ENCODE peak calls at places on chromosomes 13 and 19, in five cellular contexts. D is stomach, C is endothelial cell of umbilical vein, O is upper lobe of left lung, I is K562. F is an unnamed sample.

GRCh38 chr19:40331052-40331451 is 17.1 kb downstream of the C19orf47 start:
- DNase-seq in D (no peak), C (no peak), O (peak; percentile 86), I (no peak), F (no peak)

GRCh38 chr19:44539236-44539819 is 9.9 kb upstream of the CEACAM20 start:
- DNase-seq in D (no peak), C (no peak), O (no peak), I (no peak), F (no peak)

GRCh38 chr19:18649371-18650047 is 12.7 kb downstream of the KLHL26 start:
- DNase-seq in D (no peak), C (peak; percentile 68), O (peak; percentile 60), I (no peak), F (peak; percentile 51)

GRCh38 chr13:32528358-32528757 is 10.2 kb downstream of the N4BP2L2 start:
- DNase-seq in D (no peak), C (peak; percentile 9), O (no peak), I (no peak), F (no peak)

GRCh38 chr13:33740134-33740538 is 77.8 kb upstream of the RFC3 start:
- DNase-seq in D (no peak), C (peak; percentile 37), O (no peak), I (no peak), F (no peak)

GRCh38 chr19:49807888-49808675 is 5.0 kb downstream of the FUZ start:
- DNase-seq in D (no peak), C (no peak), O (no peak), I (no peak), F (no peak)

GRCh38 chr13:76289558-76289957 is 596.6 kb downstream of the KCTD12 start:
- DNase-seq in D (no peak), C (no peak), O (no peak), I (no peak), F (no peak)

GRCh38 chr19:30076101-30076551 is 134.1 kb downstream of the URI1 start:
- DNase-seq in D (no peak), C (no peak), O (peak; percentile 17), I (no peak), F (no peak)

GRCh38 chr13:63117710-63118109 is 1702.1 kb upstream of the PCDH20 start:
- DNase-seq in D (no peak), C (no peak), O (no peak), I (no peak), F (no peak)

DNA sequence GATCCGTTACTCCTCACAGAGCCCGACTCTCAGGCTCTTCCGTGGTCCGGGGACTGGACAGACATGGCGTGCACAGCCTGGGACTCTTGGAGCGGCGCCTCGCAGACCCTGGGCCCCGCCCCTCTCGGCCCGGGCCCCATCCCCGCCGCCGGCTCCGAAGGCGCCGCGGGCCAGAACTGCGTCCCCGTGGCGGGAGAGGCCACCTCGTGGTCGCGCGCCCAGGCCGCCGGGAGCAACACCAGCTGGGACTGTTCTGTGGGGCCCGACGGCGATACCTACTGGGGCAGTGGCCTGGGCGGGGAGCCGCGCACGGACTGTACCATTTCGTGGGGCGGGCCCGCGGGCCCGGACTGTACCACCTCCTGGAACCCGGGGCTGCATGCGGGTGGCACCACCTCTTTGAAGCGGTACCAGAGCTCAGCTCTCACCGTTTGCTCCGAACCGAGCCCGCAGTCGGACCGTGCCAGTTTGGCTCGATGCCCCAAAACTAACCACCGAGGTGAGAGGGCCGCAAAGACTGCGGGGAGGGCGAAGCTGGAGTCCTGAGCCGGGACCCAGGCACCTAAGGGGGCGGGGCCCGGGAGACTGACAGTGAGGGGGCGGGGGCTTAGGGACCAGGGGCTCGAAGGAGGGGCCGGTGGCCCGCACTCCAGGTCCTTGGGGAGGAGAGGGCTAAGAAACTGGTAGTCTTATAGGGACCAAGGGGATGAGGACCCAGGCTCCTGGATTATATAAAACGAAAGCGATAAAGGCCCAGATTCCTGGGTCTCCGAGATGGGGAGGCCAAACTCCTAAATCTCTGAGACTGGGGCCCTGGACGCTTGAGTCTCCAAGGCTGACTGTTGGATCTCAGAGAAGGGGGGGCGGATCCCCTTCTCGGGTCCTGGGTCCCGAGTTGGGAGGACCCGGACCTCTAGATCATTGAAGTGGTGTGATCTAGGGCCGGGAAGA is 2.0 kb downstream of the ETV2 start:
- DNase-seq in D (peak; percentile 90), C (peak; percentile 82), O (peak; percentile 91), I (peak; percentile 91), F (peak; percentile 91)
- TF ChIP-seq POLR2A in D (peak; percentile 47), C (peak; percentile 63), O (peak; percentile 86), I (peak; percentile 86), F (peak; percentile 71)

GRCh38 chr19:57389194-57389729 is 392 bp upstream of the ZNF548 start:
- DNase-seq in D (no peak), C (no peak), O (no peak), I (no peak), F (no peak)

GRCh38 chr19:57395710-57396109 is 6.1 kb downstream of the ZNF548 start:
- DNase-seq in D (no peak), C (no peak), O (no peak), I (no peak), F (no peak)

DNA sequence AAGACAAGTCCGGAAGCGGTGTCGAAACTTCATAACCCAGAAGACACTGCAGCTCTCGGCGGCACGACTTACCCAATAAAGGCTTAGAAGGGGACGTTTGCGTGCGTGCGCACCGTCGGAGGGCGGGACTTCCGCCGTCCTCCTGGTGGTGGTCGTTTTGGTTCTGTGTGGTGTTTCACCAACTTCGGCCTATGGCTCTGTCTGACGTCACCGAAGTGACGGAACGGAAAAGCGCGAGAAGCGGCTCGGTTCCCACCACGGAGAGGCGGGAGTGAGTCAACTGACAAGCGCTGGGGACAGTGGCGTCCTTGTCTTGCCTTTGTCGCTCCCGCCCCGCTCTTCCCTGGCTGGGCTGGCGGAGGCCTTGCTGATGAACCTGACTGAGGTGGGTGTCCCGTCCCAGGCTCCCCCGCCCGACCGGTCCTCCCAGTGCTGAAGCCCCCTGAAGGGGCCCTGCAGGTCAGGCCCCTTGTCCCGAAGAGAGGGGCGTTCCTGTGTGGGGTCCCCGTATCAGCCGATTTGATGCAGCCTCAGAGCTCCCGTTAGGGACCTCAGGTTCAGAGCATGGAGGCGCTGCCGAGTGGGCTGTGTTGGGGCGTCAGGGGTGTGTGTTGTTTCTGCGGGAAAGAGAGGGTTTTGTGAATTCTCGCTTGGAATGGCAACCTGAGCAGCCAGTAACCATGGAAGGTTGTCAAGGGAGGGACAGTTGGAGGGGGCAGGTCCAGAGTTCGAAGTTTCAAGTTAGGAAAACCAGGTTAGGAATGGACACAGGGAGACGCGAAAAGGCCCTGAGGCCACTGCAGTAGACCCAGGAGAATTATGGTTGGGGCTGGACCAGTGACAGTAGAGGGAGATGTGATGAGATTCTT is at the start of gene ZNF548:
- DNase-seq in D (peak; percentile 95), C (peak; percentile 99), O (peak; percentile 98), I (peak; percentile 96), F (peak; percentile 95)
- TF ChIP-seq POLR2AphosphoS5 in D (peak; percentile 97), C (peak; percentile 29), O (peak; percentile 88), I (no peak), F (peak; percentile 84)

GRCh38 chr19:530133-531008 is 1.2 kb upstream of the CDC34 start:
- DNase-seq in D (no peak), C (no peak), O (no peak), I (no peak), F (peak; percentile 9)

GRCh38 chr19:531753-532571 is at the start of gene CDC34:
- DNase-seq in D (no peak), C (peak; percentile 21), O (no peak), I (no peak), F (peak; percentile 26)

GRCh38 chr19:532578-533484 is 1.3 kb downstream of the CDC34 start:
- DNase-seq in D (peak; percentile 85), C (peak; percentile 85), O (peak; percentile 65), I (peak; percentile 90), F (peak; percentile 68)

GRCh38 chr19:533485-534058 is 2.0 kb downstream of the CDC34 start:
- DNase-seq in D (no peak), C (no peak), O (no peak), I (no peak), F (no peak)

GRCh38 chr19:531009-531752 is 379 bp upstream of the CDC34 start:
- DNase-seq in D (peak; percentile 88), C (peak; percentile 73), O (peak; percentile 74), I (peak; percentile 92), F (peak; percentile 90)
- TF ChIP-seq CTCF in D (no peak), C (no peak), O (peak; percentile 55), I (peak; percentile 33), F (no peak)

DNA sequence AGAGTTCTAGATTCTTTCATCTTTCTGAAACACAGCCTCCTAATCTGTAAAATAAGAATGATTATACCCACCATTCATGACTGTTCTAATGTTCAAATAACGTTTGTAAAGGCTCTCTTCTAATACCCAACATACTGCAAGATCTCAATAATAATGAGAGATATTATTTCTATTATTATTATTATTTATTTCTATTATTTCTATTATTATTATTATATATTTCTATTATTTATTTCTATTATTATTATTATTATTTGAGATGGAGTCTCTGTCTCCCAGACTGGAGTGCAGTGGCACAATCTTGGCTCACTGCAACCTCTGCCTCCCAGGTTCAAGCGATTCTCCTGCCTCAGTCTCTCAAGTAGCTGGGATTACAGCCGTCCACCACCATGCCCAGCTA is 395.5 kb downstream of the EFNB2 start:
- DNase-seq in D (no peak), C (no peak), O (no peak), I (no peak), F (no peak)
- TF ChIP-seq POLR2A in D (no peak), C (no peak), O (no peak), I (no peak), F (no peak)

DNA sequence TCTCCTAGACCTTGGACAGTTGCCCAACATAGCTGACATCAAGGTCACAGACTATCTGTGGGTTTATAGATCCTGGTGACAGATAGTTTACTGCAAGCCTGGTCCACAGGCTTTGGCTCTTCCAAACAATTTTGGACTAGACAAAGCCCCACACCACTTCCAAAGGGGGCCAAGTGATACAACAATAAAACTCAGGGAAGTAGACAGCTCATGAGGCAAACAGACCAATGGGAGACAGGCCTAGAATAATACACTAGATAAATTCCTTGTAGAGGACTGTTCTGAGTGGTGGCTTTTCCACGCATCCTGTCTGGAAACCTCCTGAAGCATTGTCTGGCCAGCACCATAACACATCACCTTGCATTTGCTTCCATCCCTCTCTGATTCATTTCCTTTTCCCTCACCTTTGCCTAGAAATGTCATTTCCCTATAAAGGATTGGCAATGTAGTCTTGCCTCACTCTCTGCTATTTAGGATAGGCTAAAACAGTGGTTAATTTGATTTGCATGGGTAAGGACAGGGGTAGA is 284.2 kb downstream of the POU4F1 start:
- DNase-seq in D (no peak), C (peak; percentile 37), O (no peak), I (no peak), F (no peak)
- TF ChIP-seq POLR2AphosphoS5 in D (no peak), C (no peak), O (no peak), I (no peak), F (no peak)

DNA sequence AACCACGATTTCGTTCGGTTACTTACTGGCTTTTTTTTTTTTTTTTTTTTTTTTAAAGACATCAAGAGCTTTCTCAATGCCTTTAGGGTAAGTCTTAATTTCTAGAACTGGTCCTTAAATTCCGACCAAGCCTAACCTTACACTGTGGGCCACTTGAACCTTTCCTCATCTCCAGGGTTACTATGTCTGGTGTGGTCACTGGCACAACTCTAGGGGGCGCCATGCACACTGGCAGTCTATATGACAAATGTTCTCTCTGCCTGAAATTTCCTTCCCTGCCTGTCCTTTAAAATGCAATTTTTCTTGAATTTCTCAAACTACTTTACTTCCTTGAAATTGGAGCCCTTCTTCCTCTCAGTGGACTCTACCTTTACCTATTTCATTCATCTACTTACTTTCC is 227.4 kb downstream of the KLF5 start:
- DNase-seq in D (no peak), C (no peak), O (no peak), I (no peak), F (no peak)
- TF ChIP-seq CTCF in D (no peak), C (no peak), O (no peak), I (no peak), F (no peak)

DNA sequence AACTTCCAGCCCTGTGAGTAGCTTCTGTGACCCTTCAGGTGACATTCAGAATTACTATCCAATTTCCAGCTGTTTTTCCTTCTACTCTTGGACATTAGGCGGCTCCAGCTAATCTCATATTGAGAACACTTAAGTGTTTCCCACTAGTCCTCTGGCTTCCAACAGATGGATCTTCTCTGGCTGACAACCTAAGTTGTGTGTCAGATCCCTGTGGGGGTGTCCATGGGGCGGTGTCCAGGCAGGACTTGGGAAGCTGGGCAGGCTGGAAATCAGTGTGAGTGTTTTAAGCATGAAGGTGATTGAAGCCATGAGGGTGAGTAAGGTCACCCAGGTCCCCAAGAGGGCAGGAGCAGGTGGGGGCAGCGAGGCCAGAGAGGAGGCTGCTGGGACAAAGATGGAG is 10.1 kb downstream of the CNOT3 start:
- DNase-seq in D (no peak), C (no peak), O (no peak), I (no peak), F (no peak)
- TF ChIP-seq POLR2A in D (no peak), C (no peak), O (no peak), I (no peak), F (no peak)